ENCODE peak calls at places on chromosomes 16 and 17, in nine cellular contexts. R, M, S, T, C, H, Q, Z and P are unnamed samples.

GRCh38 chr17:16052486-16052885 is 52.9 kb downstream of the TTC19 start:
- DNase-seq in R (no peak), Q (no peak), S (no peak), C (no peak), H (no peak), M (peak; percentile 76), Z (no peak), T (no peak), P (no peak)

GRCh38 chr16:88431651-88432050 is 21.4 kb upstream of the ZFPM1 start:
- DNase-seq in R (no peak), Q (no peak), S (no peak), Z (no peak), H (no peak), T (no peak), M (no peak), C (no peak), P (no peak)

GRCh38 chr17:35742896-35743477 is 10.1 kb downstream of the GAS2L2 start:
- DNase-seq in M (no peak), S (no peak), R (no peak), T (no peak), Q (no peak), H (no peak), Z (no peak), C (no peak), P (no peak)

GRCh38 chr17:78753316-78754250 is 28.5 kb downstream of the CYTH1 start:
- DNase-seq in S (no peak), Q (no peak), M (no peak), H (no peak), Z (no peak), C (no peak), R (no peak), T (no peak), P (no peak)

GRCh38 chr16:66357523-66357928 is 9.0 kb upstream of the CDH5 start:
- DNase-seq in H (peak; percentile 66), M (peak; percentile 80), C (peak; percentile 41), Q (no peak), S (peak; percentile 36), Z (no peak), R (peak; percentile 30), T (peak; percentile 41), P (no peak)

GRCh38 chr17:82931696-82932060 is 91.9 kb upstream of the ZNF750 start:
- DNase-seq in R (no peak), M (peak; percentile 88), Z (no peak), C (peak; percentile 34), H (no peak), Q (no peak), T (no peak), S (peak; percentile 81), P (peak; percentile 43)

GRCh38 chr16:81647527-81647926 is 131.6 kb upstream of the PLCG2 start:
- DNase-seq in R (no peak), Q (no peak), S (no peak), T (no peak), M (peak; percentile 82), Z (no peak), C (no peak), H (peak; percentile 95), P (no peak)

GRCh38 chr17:13306310-13306962 is 288.6 kb upstream of the ELAC2 start:
- DNase-seq in Z (no peak), T (no peak), M (peak; percentile 73), H (peak; percentile 42), S (peak; percentile 53), Q (no peak), R (no peak), C (no peak), P (peak; percentile 10)